ENCODE peak calls at places on chromosomes 1 and 21, in six cellular contexts. F is lung; I is H54; Z is posterior vena cava; V is activated CD4-positive, alpha-beta T cell treated with anti-CD3 and anti-CD28 coated beads, Interleukin-2, amount 50 U/mL, for 24 hours; M is stimulated activated CD8-positive, alpha-beta memory T cell treated with anti-CD3 and anti-CD28 coated beads, Interleukin-4, amount 100 ng/mL, for 24 hours. T is an unnamed sample.

GRCh38 chr1:156412653-156413309 is 43.8 kb downstream of the RHBG start:
- DNase-seq in F (no peak), M (no peak), Z (no peak), V (no peak), I (no peak), T (no peak)

GRCh38 chr1:204266504-204267034 is 52.8 kb upstream of the GOLT1A start:
- DNase-seq in I (no peak), Z (peak), V (no peak), M (no peak), F (no peak), T (no peak)

GRCh38 chr1:26111530-26112406 is at the start of gene PDIK1L:
- DNase-seq in V (peak), M (peak), Z (peak), F (peak), I (peak), T (peak)

GRCh38 chr1:3040004-3040403 is 18.7 kb downstream of the ACTRT2 start:
- DNase-seq in M (no peak), Z (peak), F (no peak), V (no peak), I (no peak), T (no peak)

GRCh38 chr1:26094677-26095383 is 16.8 kb upstream of the PDIK1L start:
- DNase-seq in F (no peak), M (no peak), V (no peak), Z (peak), I (peak), T (no peak)

GRCh38 chr21:45590726-45591618 is 48.7 kb upstream of the SLC19A1 start:
- DNase-seq in M (peak), Z (peak), F (no peak), I (no peak), V (peak), T (no peak)

GRCh38 chr1:93437976-93438605 is 9.8 kb upstream of the FNBP1L start:
- DNase-seq in F (no peak), M (no peak), V (no peak), Z (no peak), I (no peak), T (no peak)

GRCh38 chr1:51236548-51237312 is 657 bp downstream of the RNF11 start:
- DNase-seq in V (peak), M (peak), I (no peak), Z (peak), F (peak), T (no peak)

GRCh38 chr1:34774967-34775366 is 6.0 kb upstream of the GJB3 start:
- DNase-seq in M (no peak), Z (peak), F (no peak), V (no peak), I (no peak), T (no peak)

GRCh38 chr1:206890125-206890637 is 7.1 kb upstream of the IL24 start:
- DNase-seq in I (no peak), Z (no peak), M (no peak), V (no peak), F (no peak), T (peak)

GRCh38 chr1:178740491-178740890 is 15.4 kb downstream of the RALGPS2 start:
- DNase-seq in V (no peak), F (no peak), I (no peak), Z (no peak), M (no peak), T (no peak)

GRCh38 chr21:30962013-30962412 is 76.3 kb downstream of the KRTAP19-8 start:
- DNase-seq in M (no peak), Z (no peak), I (no peak), F (no peak), V (no peak), T (no peak)

GRCh38 chr1:53905509-53905908 is 11.5 kb downstream of the DIO1 start:
- DNase-seq in F (no peak), I (no peak), M (no peak), V (no peak), Z (no peak), T (no peak)